ENCODE peak calls at places on chromosome 7, in seven cellular contexts. One of them, this sample, is unnamed.

GRCh38 chr7:3128857-3129256 is 85.2 kb upstream of the CARD11 start:
- DNase-seq in NCI-H460: no peak
- DNase-seq in CD4-positive, CD25-positive, alpha-beta regulatory T cell: no peak
- DNase-seq in colonic mucosa: no peak
- DNase-seq in cerebellar cortex: no peak
- DNase-seq in pancreas: no peak
- DNase-seq in HEK293T: no peak
- DNase-seq in this sample: no peak

GRCh38 chr7:6430271-6430940 is 17.3 kb downstream of the DAGLB start:
- DNase-seq in cerebellar cortex: no peak
- DNase-seq in NCI-H460: no peak
- DNase-seq in pancreas: no peak
- DNase-seq in CD4-positive, CD25-positive, alpha-beta regulatory T cell: no peak
- DNase-seq in HEK293T: peak
- DNase-seq in colonic mucosa: no peak
- DNase-seq in this sample: no peak

GRCh38 chr7:138816650-138817049 is 18.7 kb upstream of the ATP6V0A4 start:
- DNase-seq in cerebellar cortex: no peak
- DNase-seq in HEK293T: no peak
- DNase-seq in pancreas: no peak
- DNase-seq in CD4-positive, CD25-positive, alpha-beta regulatory T cell: no peak
- DNase-seq in colonic mucosa: no peak
- DNase-seq in NCI-H460: no peak
- DNase-seq in this sample: no peak

GRCh38 chr7:2107386-2108085 is 125.2 kb downstream of the MAD1L1 start:
- DNase-seq in pancreas: no peak
- DNase-seq in cerebellar cortex: no peak
- DNase-seq in colonic mucosa: no peak
- DNase-seq in NCI-H460: no peak
- DNase-seq in HEK293T: no peak
- DNase-seq in CD4-positive, CD25-positive, alpha-beta regulatory T cell: no peak
- DNase-seq in this sample: no peak

GRCh38 chr7:130207033-130207432 is 627 bp upstream of the SSMEM1 start:
- DNase-seq in colonic mucosa: no peak
- DNase-seq in HEK293T: no peak
- DNase-seq in cerebellar cortex: no peak
- DNase-seq in CD4-positive, CD25-positive, alpha-beta regulatory T cell: no peak
- DNase-seq in NCI-H460: no peak
- DNase-seq in pancreas: no peak
- DNase-seq in this sample: no peak

GRCh38 chr7:146781352-146782116 is 664.9 kb downstream of the CNTNAP2 start:
- DNase-seq in cerebellar cortex: no peak
- DNase-seq in NCI-H460: no peak
- DNase-seq in CD4-positive, CD25-positive, alpha-beta regulatory T cell: no peak
- DNase-seq in pancreas: no peak
- DNase-seq in colonic mucosa: no peak
- DNase-seq in HEK293T: peak
- DNase-seq in this sample: no peak

GRCh38 chr7:4699897-4700296 is 17.8 kb downstream of the FOXK1 start:
- DNase-seq in colonic mucosa: no peak
- DNase-seq in pancreas: no peak
- DNase-seq in NCI-H460: no peak
- DNase-seq in cerebellar cortex: no peak
- DNase-seq in HEK293T: no peak
- DNase-seq in CD4-positive, CD25-positive, alpha-beta regulatory T cell: no peak
- DNase-seq in this sample: no peak

GRCh38 chr7:40800771-40801170 is 666.0 kb downstream of the SUGCT start:
- DNase-seq in NCI-H460: no peak
- DNase-seq in CD4-positive, CD25-positive, alpha-beta regulatory T cell: no peak
- DNase-seq in cerebellar cortex: no peak
- DNase-seq in HEK293T: no peak
- DNase-seq in colonic mucosa: no peak
- DNase-seq in pancreas: no peak
- DNase-seq in this sample: no peak

GRCh38 chr7:48634116-48634632 is 290.2 kb upstream of the CDC14C start:
- DNase-seq in NCI-H460: no peak
- DNase-seq in pancreas: no peak
- DNase-seq in HEK293T: no peak
- DNase-seq in CD4-positive, CD25-positive, alpha-beta regulatory T cell: no peak
- DNase-seq in colonic mucosa: no peak
- DNase-seq in cerebellar cortex: no peak
- DNase-seq in this sample: no peak

GRCh38 chr7:136998495-136998894 is 130.0 kb downstream of the CHRM2 start:
- DNase-seq in pancreas: no peak
- DNase-seq in cerebellar cortex: no peak
- DNase-seq in colonic mucosa: no peak
- DNase-seq in HEK293T: no peak
- DNase-seq in NCI-H460: no peak
- DNase-seq in CD4-positive, CD25-positive, alpha-beta regulatory T cell: no peak
- DNase-seq in this sample: no peak

GRCh38 chr7:76300210-76300731 is 2.2 kb upstream of the HSPB1 start:
- DNase-seq in NCI-H460: no peak
- DNase-seq in cerebellar cortex: no peak
- DNase-seq in colonic mucosa: peak
- DNase-seq in HEK293T: no peak
- DNase-seq in CD4-positive, CD25-positive, alpha-beta regulatory T cell: no peak
- DNase-seq in pancreas: peak
- DNase-seq in this sample: no peak

GRCh38 chr7:98755138-98755898 is 114.5 kb downstream of the TMEM130 start:
- DNase-seq in cerebellar cortex: no peak
- DNase-seq in CD4-positive, CD25-positive, alpha-beta regulatory T cell: no peak
- DNase-seq in NCI-H460: no peak
- DNase-seq in pancreas: no peak
- DNase-seq in HEK293T: no peak
- DNase-seq in colonic mucosa: no peak
- DNase-seq in this sample: no peak

GRCh38 chr7:12731214-12731656 is 43.8 kb downstream of the ARL4A start:
- DNase-seq in CD4-positive, CD25-positive, alpha-beta regulatory T cell: peak
- DNase-seq in colonic mucosa: no peak
- DNase-seq in pancreas: no peak
- DNase-seq in NCI-H460: no peak
- DNase-seq in HEK293T: no peak
- DNase-seq in cerebellar cortex: no peak
- DNase-seq in this sample: no peak

GRCh38 chr7:151745706-151746105 is 131.2 kb downstream of the PRKAG2 start:
- DNase-seq in pancreas: no peak
- DNase-seq in colonic mucosa: no peak
- DNase-seq in NCI-H460: no peak
- DNase-seq in CD4-positive, CD25-positive, alpha-beta regulatory T cell: no peak
- DNase-seq in cerebellar cortex: no peak
- DNase-seq in HEK293T: no peak
- DNase-seq in this sample: no peak

GRCh38 chr7:68444956-68445355 is 1153.3 kb upstream of the AUTS2 start:
- DNase-seq in CD4-positive, CD25-positive, alpha-beta regulatory T cell: no peak
- DNase-seq in colonic mucosa: no peak
- DNase-seq in pancreas: no peak
- DNase-seq in HEK293T: no peak
- DNase-seq in NCI-H460: no peak
- DNase-seq in cerebellar cortex: no peak
- DNase-seq in this sample: no peak

GRCh38 chr7:157250605-157251228 is 86.1 kb upstream of the DNAJB6 start:
- DNase-seq in pancreas: peak
- DNase-seq in colonic mucosa: peak
- DNase-seq in HEK293T: peak
- DNase-seq in NCI-H460: peak
- DNase-seq in CD4-positive, CD25-positive, alpha-beta regulatory T cell: peak
- DNase-seq in cerebellar cortex: peak
- DNase-seq in this sample: no peak

GRCh38 chr7:7114575-7115291 is 67.6 kb upstream of the C1GALT1 start:
- DNase-seq in pancreas: peak
- DNase-seq in colonic mucosa: no peak
- DNase-seq in HEK293T: no peak
- DNase-seq in NCI-H460: no peak
- DNase-seq in cerebellar cortex: no peak
- DNase-seq in CD4-positive, CD25-positive, alpha-beta regulatory T cell: no peak
- DNase-seq in this sample: no peak

GRCh38 chr7:1533569-1534329 is 3.2 kb downstream of the MAFK start:
- DNase-seq in cerebellar cortex: peak
- DNase-seq in colonic mucosa: no peak
- DNase-seq in NCI-H460: peak
- DNase-seq in pancreas: peak
- DNase-seq in CD4-positive, CD25-positive, alpha-beta regulatory T cell: peak
- DNase-seq in HEK293T: no peak
- DNase-seq in this sample: no peak

GRCh38 chr7:86939197-86939814 is 120.1 kb downstream of the ELAPOR2 start:
- DNase-seq in colonic mucosa: peak
- DNase-seq in pancreas: peak
- DNase-seq in cerebellar cortex: peak
- DNase-seq in HEK293T: peak
- DNase-seq in CD4-positive, CD25-positive, alpha-beta regulatory T cell: peak
- DNase-seq in NCI-H460: peak
- DNase-seq in this sample: peak

GRCh38 chr7:155992974-155993373 is 180.7 kb upstream of the SHH start:
- DNase-seq in NCI-H460: no peak
- DNase-seq in HEK293T: no peak
- DNase-seq in CD4-positive, CD25-positive, alpha-beta regulatory T cell: no peak
- DNase-seq in cerebellar cortex: no peak
- DNase-seq in pancreas: no peak
- DNase-seq in colonic mucosa: no peak
- DNase-seq in this sample: no peak

GRCh38 chr7:147308539-147308938 is 1191.9 kb downstream of the CNTNAP2 start:
- DNase-seq in CD4-positive, CD25-positive, alpha-beta regulatory T cell: no peak
- DNase-seq in cerebellar cortex: no peak
- DNase-seq in HEK293T: no peak
- DNase-seq in colonic mucosa: no peak
- DNase-seq in pancreas: no peak
- DNase-seq in NCI-H460: no peak
- DNase-seq in this sample: no peak

GRCh38 chr7:27202018-27202740 is 2.3 kb upstream of the HOXA13 start:
- DNase-seq in CD4-positive, CD25-positive, alpha-beta regulatory T cell: no peak
- DNase-seq in HEK293T: no peak
- DNase-seq in colonic mucosa: peak
- DNase-seq in NCI-H460: no peak
- DNase-seq in pancreas: no peak
- DNase-seq in cerebellar cortex: no peak
- DNase-seq in this sample: no peak

GRCh38 chr7:43884617-43885016 is 15.3 kb upstream of the MRPS24 start:
- DNase-seq in NCI-H460: no peak
- DNase-seq in cerebellar cortex: no peak
- DNase-seq in colonic mucosa: no peak
- DNase-seq in CD4-positive, CD25-positive, alpha-beta regulatory T cell: no peak
- DNase-seq in pancreas: no peak
- DNase-seq in HEK293T: no peak
- DNase-seq in this sample: no peak

GRCh38 chr7:55545496-55545895 is 26.8 kb downstream of the VOPP1 start:
- DNase-seq in cerebellar cortex: no peak
- DNase-seq in colonic mucosa: no peak
- DNase-seq in CD4-positive, CD25-positive, alpha-beta regulatory T cell: no peak
- DNase-seq in HEK293T: no peak
- DNase-seq in pancreas: no peak
- DNase-seq in NCI-H460: no peak
- DNase-seq in this sample: no peak

GRCh38 chr7:44291733-44292395 is 33.5 kb downstream of the CAMK2B start:
- DNase-seq in NCI-H460: no peak
- DNase-seq in colonic mucosa: no peak
- DNase-seq in CD4-positive, CD25-positive, alpha-beta regulatory T cell: no peak
- DNase-seq in cerebellar cortex: no peak
- DNase-seq in pancreas: no peak
- DNase-seq in HEK293T: no peak
- DNase-seq in this sample: no peak

GRCh38 chr7:70154521-70155180 is 556.4 kb downstream of the AUTS2 start:
- DNase-seq in NCI-H460: no peak
- DNase-seq in pancreas: no peak
- DNase-seq in colonic mucosa: no peak
- DNase-seq in HEK293T: no peak
- DNase-seq in cerebellar cortex: peak
- DNase-seq in CD4-positive, CD25-positive, alpha-beta regulatory T cell: no peak
- DNase-seq in this sample: peak

GRCh38 chr7:1000594-1000935 is 17.6 kb downstream of the CYP2W1 start:
- DNase-seq in CD4-positive, CD25-positive, alpha-beta regulatory T cell: no peak
- DNase-seq in NCI-H460: no peak
- DNase-seq in HEK293T: no peak
- DNase-seq in colonic mucosa: no peak
- DNase-seq in cerebellar cortex: no peak
- DNase-seq in pancreas: no peak
- DNase-seq in this sample: no peak

GRCh38 chr7:7438851-7439250 is 96.8 kb downstream of the COL28A1 start:
- DNase-seq in pancreas: no peak
- DNase-seq in CD4-positive, CD25-positive, alpha-beta regulatory T cell: no peak
- DNase-seq in NCI-H460: peak
- DNase-seq in cerebellar cortex: no peak
- DNase-seq in HEK293T: no peak
- DNase-seq in colonic mucosa: no peak
- DNase-seq in this sample: no peak

GRCh38 chr7:7207876-7208275 is 25.5 kb downstream of the C1GALT1 start:
- DNase-seq in pancreas: no peak
- DNase-seq in NCI-H460: no peak
- DNase-seq in colonic mucosa: no peak
- DNase-seq in HEK293T: no peak
- DNase-seq in cerebellar cortex: no peak
- DNase-seq in CD4-positive, CD25-positive, alpha-beta regulatory T cell: no peak
- DNase-seq in this sample: no peak

GRCh38 chr7:29412912-29413311 is 150.7 kb upstream of the PRR15 start:
- DNase-seq in pancreas: no peak
- DNase-seq in HEK293T: no peak
- DNase-seq in NCI-H460: no peak
- DNase-seq in CD4-positive, CD25-positive, alpha-beta regulatory T cell: no peak
- DNase-seq in colonic mucosa: no peak
- DNase-seq in cerebellar cortex: no peak
- DNase-seq in this sample: no peak

GRCh38 chr7:33262476-33262875 is 133.1 kb downstream of the BBS9 start:
- DNase-seq in colonic mucosa: no peak
- DNase-seq in NCI-H460: no peak
- DNase-seq in CD4-positive, CD25-positive, alpha-beta regulatory T cell: no peak
- DNase-seq in HEK293T: no peak
- DNase-seq in pancreas: no peak
- DNase-seq in cerebellar cortex: no peak
- DNase-seq in this sample: no peak

GRCh38 chr7:17559388-17559787 is 260.9 kb downstream of the AHR start:
- DNase-seq in CD4-positive, CD25-positive, alpha-beta regulatory T cell: no peak
- DNase-seq in colonic mucosa: no peak
- DNase-seq in NCI-H460: no peak
- DNase-seq in HEK293T: no peak
- DNase-seq in cerebellar cortex: no peak
- DNase-seq in pancreas: no peak
- DNase-seq in this sample: no peak

This sample was measured in cerebellum.